ENCODE peak calls at places on chromosomes 13 and 19, in four cellular contexts. One of them, this sample, is unnamed.
A peak's percentile ranks its signal among the peaks of the same experiment; 100 is the strongest.

GRCh38 chr19:13055213-13056051 is 47.2 kb downstream of the LYL1 start:
- DNase-seq in MG63: peak; percentile 99
- DNase-seq in aorta: peak; percentile 96
- DNase-seq in cardiac muscle cell: peak; percentile 98
- DNase-seq in this sample: no peak

GRCh38 chr13:110361365-110361911 is 54.4 kb downstream of the COL4A2 start:
- DNase-seq in MG63: no peak
- DNase-seq in aorta: peak; percentile 93
- DNase-seq in cardiac muscle cell: peak; percentile 97
- DNase-seq in this sample: no peak

GRCh38 chr19:35024095-35024494 is 6.2 kb upstream of the SCN1B start:
- DNase-seq in MG63: no peak
- DNase-seq in aorta: no peak
- DNase-seq in cardiac muscle cell: no peak
- DNase-seq in this sample: no peak

GRCh38 chr19:47510516-47511127 is 4.2 kb downstream of the NAPA start:
- DNase-seq in MG63: no peak
- DNase-seq in aorta: no peak
- DNase-seq in cardiac muscle cell: no peak
- DNase-seq in this sample: no peak

GRCh38 chr13:66468656-66469055 is 761.5 kb downstream of the PCDH9 start:
- DNase-seq in MG63: no peak
- DNase-seq in aorta: no peak
- DNase-seq in cardiac muscle cell: no peak
- DNase-seq in this sample: no peak

GRCh38 chr13:110589991-110590390 is 25.4 kb upstream of the NAXD start:
- DNase-seq in MG63: no peak
- DNase-seq in aorta: no peak
- DNase-seq in cardiac muscle cell: no peak
- DNase-seq in this sample: no peak

GRCh38 chr19:38255759-38256052 is 468 bp downstream of the PPP1R14A start:
- DNase-seq in MG63: no peak
- DNase-seq in aorta: no peak
- DNase-seq in cardiac muscle cell: no peak
- DNase-seq in this sample: no peak

GRCh38 chr13:30123575-30123974 is 183.8 kb downstream of the KATNAL1 start:
- DNase-seq in MG63: no peak
- DNase-seq in aorta: no peak
- DNase-seq in cardiac muscle cell: no peak
- DNase-seq in this sample: no peak

GRCh38 chr19:6246174-6247006 is 33.4 kb downstream of the MLLT1 start:
- DNase-seq in MG63: no peak
- DNase-seq in aorta: peak; percentile 17
- DNase-seq in cardiac muscle cell: no peak
- DNase-seq in this sample: no peak

GRCh38 chr19:2150794-2151338 is 500 bp downstream of the AP3D1 start:
- DNase-seq in MG63: no peak
- DNase-seq in aorta: no peak
- DNase-seq in cardiac muscle cell: no peak
- DNase-seq in this sample: no peak

GRCh38 chr13:42424182-42424581 is 149.8 kb upstream of the TNFSF11 start:
- DNase-seq in MG63: no peak
- DNase-seq in aorta: no peak
- DNase-seq in cardiac muscle cell: no peak
- DNase-seq in this sample: no peak

GRCh38 chr19:9528757-9529336 is 9.6 kb downstream of the ZNF426 start:
- DNase-seq in MG63: no peak
- DNase-seq in aorta: no peak
- DNase-seq in cardiac muscle cell: peak; percentile 6
- DNase-seq in this sample: no peak
- H3K9me3 ChIP-seq in MG63: peaks cover 77% of the 10 kb centered on the region
- H3K9me3 ChIP-seq in aorta: peaks cover 39% of the 10 kb centered on the region
- H3K9me3 ChIP-seq in cardiac muscle cell: peaks cover 25% of the 10 kb centered on the region
- H3K9me3 ChIP-seq in this sample: peaks cover 63% of the 10 kb centered on the region

GRCh38 chr19:58265100-58265499 is 13.7 kb upstream of the ZNF8 start:
- DNase-seq in MG63: no peak
- DNase-seq in aorta: no peak
- DNase-seq in cardiac muscle cell: no peak
- DNase-seq in this sample: no peak
- H3K9me3 ChIP-seq in MG63: peaks cover 59% of the 10 kb centered on the region
- H3K9me3 ChIP-seq in aorta: peaks cover 54% of the 10 kb centered on the region
- H3K9me3 ChIP-seq in cardiac muscle cell: peaks cover 22% of the 10 kb centered on the region
- H3K9me3 ChIP-seq in this sample: peaks cover 46% of the 10 kb centered on the region

GRCh38 chr19:23917856-23918255 is 3.2 kb downstream of the ZNF726 start:
- DNase-seq in MG63: no peak
- DNase-seq in aorta: no peak
- DNase-seq in cardiac muscle cell: no peak
- DNase-seq in this sample: no peak

GRCh38 chr19:23913931-23914330 is 755 bp upstream of the ZNF726 start:
- DNase-seq in MG63: no peak
- DNase-seq in aorta: no peak
- DNase-seq in cardiac muscle cell: no peak
- DNase-seq in this sample: no peak

GRCh38 chr19:23909222-23909621 is 5.5 kb upstream of the ZNF726 start:
- DNase-seq in MG63: no peak
- DNase-seq in aorta: no peak
- DNase-seq in cardiac muscle cell: no peak
- DNase-seq in this sample: no peak

GRCh38 chr19:23916991-23917390 is 2.3 kb downstream of the ZNF726 start:
- DNase-seq in MG63: no peak
- DNase-seq in aorta: no peak
- DNase-seq in cardiac muscle cell: peak; percentile 2
- DNase-seq in this sample: no peak

GRCh38 chr19:23914402-23915286 is at the start of gene ZNF726:
- DNase-seq in MG63: peak; percentile 86
- DNase-seq in aorta: peak; percentile 89
- DNase-seq in cardiac muscle cell: peak; percentile 91
- DNase-seq in this sample: peak; percentile 74
- H3K9me3 ChIP-seq in MG63: no peaks in the 10 kb centered on the region
- H3K9me3 ChIP-seq in aorta: no peaks in the 10 kb centered on the region
- H3K9me3 ChIP-seq in cardiac muscle cell: no peaks in the 10 kb centered on the region
- H3K9me3 ChIP-seq in this sample: no peaks in the 10 kb centered on the region

GRCh38 chr19:54626757-54627156 is 3.5 kb upstream of the LILRB1 start:
- DNase-seq in MG63: no peak
- DNase-seq in aorta: no peak
- DNase-seq in cardiac muscle cell: no peak
- DNase-seq in this sample: no peak

GRCh38 chr19:54631489-54631888 is 1.2 kb downstream of the LILRB1 start:
- DNase-seq in MG63: no peak
- DNase-seq in aorta: no peak
- DNase-seq in cardiac muscle cell: no peak
- DNase-seq in this sample: no peak

GRCh38 chr19:54633401-54633800 is 3.1 kb downstream of the LILRB1 start:
- DNase-seq in MG63: no peak
- DNase-seq in aorta: no peak
- DNase-seq in cardiac muscle cell: no peak
- DNase-seq in this sample: no peak

DNA sequence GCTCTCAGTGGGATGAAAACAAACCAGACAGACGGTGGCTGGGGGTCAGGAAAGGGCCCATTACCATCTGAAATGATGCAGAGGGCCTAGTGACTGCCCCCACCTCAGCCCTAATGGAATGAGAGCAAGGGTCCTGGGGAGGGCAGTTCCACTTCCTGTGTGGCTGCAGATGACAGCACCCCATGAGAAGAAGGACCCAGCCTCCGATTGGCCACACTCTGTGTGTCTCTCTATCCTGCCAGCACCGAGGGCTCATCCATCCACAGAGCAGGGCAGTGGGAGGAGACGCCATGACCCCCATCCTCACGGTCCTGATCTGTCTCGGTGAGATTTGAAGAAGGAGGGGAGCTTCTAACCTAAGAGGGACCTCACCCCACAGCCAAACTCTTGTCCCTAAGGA is 500 bp downstream of the LILRB1 start:
- DNase-seq in MG63: no peak
- DNase-seq in aorta: no peak
- DNase-seq in cardiac muscle cell: no peak
- DNase-seq in this sample: no peak
- H3K9me3 ChIP-seq in MG63: no peaks in the 10 kb centered on the region
- H3K9me3 ChIP-seq in aorta: peaks cover 2% of the 10 kb centered on the region
- H3K9me3 ChIP-seq in cardiac muscle cell: no peaks in the 10 kb centered on the region
- H3K9me3 ChIP-seq in this sample: no peaks in the 10 kb centered on the region

DNA sequence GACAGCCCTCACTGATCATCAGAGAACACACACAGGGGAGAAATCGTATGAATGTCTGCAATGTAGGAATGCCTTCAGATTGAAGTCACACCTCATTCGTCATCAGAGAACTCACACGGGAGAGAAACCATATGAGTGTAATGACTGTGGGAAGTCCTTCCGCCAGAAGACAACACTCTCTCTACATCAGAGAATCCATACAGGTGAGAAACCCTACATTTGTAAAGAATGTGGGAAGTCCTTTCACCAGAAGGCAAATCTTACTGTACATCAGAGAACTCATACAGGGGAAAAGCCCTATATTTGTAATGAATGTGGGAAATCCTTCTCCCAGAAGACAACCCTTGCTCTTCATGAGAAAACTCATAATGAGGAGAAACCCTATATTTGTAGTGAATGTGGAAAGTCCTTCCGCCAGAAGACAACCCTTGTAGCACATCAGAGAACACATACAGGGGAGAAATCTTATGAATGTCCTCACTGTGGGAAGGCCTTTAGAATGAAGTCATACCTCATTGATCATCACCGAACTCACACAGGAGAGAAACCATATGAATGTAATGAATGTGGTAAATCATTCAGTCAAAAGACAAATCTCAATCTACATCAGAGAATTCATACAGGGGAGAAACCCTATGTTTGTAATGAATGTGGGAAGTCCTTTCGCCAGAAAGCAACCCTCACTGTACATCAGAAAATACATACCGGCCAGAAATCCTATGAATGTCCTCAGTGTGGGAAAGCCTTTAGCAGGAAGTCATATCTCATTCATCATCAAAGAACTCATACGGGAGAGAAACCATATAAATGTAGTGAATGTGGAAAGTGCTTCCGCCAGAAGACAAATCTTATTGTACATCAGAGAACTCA is 32.5 kb downstream of the ZNF567 start:
- DNase-seq in MG63: no peak
- DNase-seq in aorta: no peak
- DNase-seq in cardiac muscle cell: peak; percentile 9
- DNase-seq in this sample: no peak
- H3K9me3 ChIP-seq in MG63: peaks cover 80% of the 10 kb centered on the region
- H3K9me3 ChIP-seq in aorta: peaks cover 21% of the 10 kb centered on the region
- H3K9me3 ChIP-seq in cardiac muscle cell: peaks cover 20% of the 10 kb centered on the region
- H3K9me3 ChIP-seq in this sample: peaks cover 62% of the 10 kb centered on the region

GRCh38 chr13:24613755-24614154 is 66.5 kb upstream of the ATP12A start:
- DNase-seq in MG63: no peak
- DNase-seq in aorta: peak; percentile 55
- DNase-seq in cardiac muscle cell: no peak
- DNase-seq in this sample: no peak

GRCh38 chr13:24613128-24613527 is 67.1 kb upstream of the ATP12A start:
- DNase-seq in MG63: no peak
- DNase-seq in aorta: peak; percentile 46
- DNase-seq in cardiac muscle cell: no peak
- DNase-seq in this sample: no peak

GRCh38 chr13:24615114-24615513 is 65.1 kb upstream of the ATP12A start:
- DNase-seq in MG63: no peak
- DNase-seq in aorta: peak; percentile 15
- DNase-seq in cardiac muscle cell: no peak
- DNase-seq in this sample: no peak

GRCh38 chr13:24615911-24616472 is 64.2 kb upstream of the ATP12A start:
- DNase-seq in MG63: no peak
- DNase-seq in aorta: peak; percentile 65
- DNase-seq in cardiac muscle cell: no peak
- DNase-seq in this sample: no peak

DNA sequence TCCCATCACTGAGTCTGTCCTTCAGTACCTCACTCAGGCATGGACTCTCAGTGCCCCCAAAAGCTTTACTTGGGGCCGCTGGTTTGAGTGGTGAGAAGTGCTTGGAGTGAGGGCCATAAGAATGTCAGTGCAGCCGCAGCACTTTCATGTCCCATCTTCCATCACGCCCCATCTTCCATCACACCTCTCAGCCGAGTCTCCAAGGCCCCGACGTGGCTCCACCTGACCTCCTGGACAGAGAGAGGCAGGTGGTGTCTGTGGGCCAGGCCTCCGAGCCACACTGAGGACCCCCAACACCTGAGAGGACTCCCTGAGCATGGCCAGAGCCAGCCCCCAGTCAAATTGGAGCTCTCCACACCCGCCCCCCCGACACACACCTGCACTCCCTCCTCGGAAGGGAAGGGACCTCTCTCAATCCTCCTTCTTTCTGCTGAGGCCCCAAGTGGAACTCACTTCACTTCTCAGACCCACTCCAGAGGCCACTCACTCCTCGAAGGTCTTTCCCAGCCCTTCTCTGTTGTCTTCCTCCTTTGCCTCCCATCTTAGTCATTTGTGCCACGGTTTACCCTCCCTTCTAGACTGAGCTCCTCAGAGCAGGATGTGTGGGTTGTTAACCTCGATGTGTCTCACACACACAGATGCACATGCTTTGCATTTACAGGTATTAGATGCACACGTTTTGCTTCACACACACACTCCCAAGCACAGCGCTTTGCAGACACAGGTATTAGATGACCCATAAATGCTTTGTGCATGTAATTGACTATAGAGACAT is 65.7 kb upstream of the ATP12A start:
- DNase-seq in MG63: no peak
- DNase-seq in aorta: peak; percentile 71
- DNase-seq in cardiac muscle cell: no peak
- DNase-seq in this sample: no peak
- H3K9me3 ChIP-seq in MG63: no peaks in the 10 kb centered on the region
- H3K9me3 ChIP-seq in aorta: no peaks in the 10 kb centered on the region
- H3K9me3 ChIP-seq in cardiac muscle cell: no peaks in the 10 kb centered on the region
- H3K9me3 ChIP-seq in this sample: no peaks in the 10 kb centered on the region

GRCh38 chr19:55985254-55985653 is 1.3 kb upstream of the NLRP5 start:
- DNase-seq in MG63: no peak
- DNase-seq in aorta: no peak
- DNase-seq in cardiac muscle cell: no peak
- DNase-seq in this sample: no peak

GRCh38 chr19:55980415-55980814 is 6.2 kb upstream of the NLRP5 start:
- DNase-seq in MG63: no peak
- DNase-seq in aorta: no peak
- DNase-seq in cardiac muscle cell: no peak
- DNase-seq in this sample: no peak
- H3K9me3 ChIP-seq in MG63: no peaks in the 10 kb centered on the region
- H3K9me3 ChIP-seq in aorta: peaks cover 5% of the 10 kb centered on the region
- H3K9me3 ChIP-seq in cardiac muscle cell: peaks cover 3% of the 10 kb centered on the region
- H3K9me3 ChIP-seq in this sample: peaks cover 2% of the 10 kb centered on the region

This sample was measured in T-helper 17 cell.